ENCODE peak calls at places on chromosome 16, in eight cellular contexts. V is tibial nerve, L is sigmoid colon, G is stomach, J is suprapubic skin, U is GM12878, F is transverse colon, Z is A549. P is an unnamed sample.

GRCh38 chr16:66028505-66029216 is 337.8 kb upstream of the CDH5 start:
- DNase-seq in U (no peak), V (no peak), J (no peak), Z (no peak), G (no peak), F (no peak), L (no peak), P (no peak)

GRCh38 chr16:14389359-14389758 is 240.7 kb downstream of the PARN start:
- DNase-seq in F (no peak), V (no peak), J (no peak), Z (no peak), U (no peak), G (no peak), L (no peak), P (no peak)

GRCh38 chr16:28091706-28092105 is 28.2 kb upstream of the GSG1L start:
- DNase-seq in U (no peak), Z (no peak), L (no peak), V (no peak), G (no peak), J (no peak), F (no peak), P (no peak)

GRCh38 chr16:80045944-80046660 is 445.6 kb upstream of the MAF start:
- DNase-seq in Z (no peak), J (no peak), F (no peak), U (no peak), V (no peak), L (no peak), G (no peak), P (no peak)

GRCh38 chr16:57537194-57537505 is 779 bp upstream of the CCDC102A start:
- DNase-seq in V (no peak), F (no peak), J (no peak), G (no peak), Z (no peak), L (no peak), U (no peak), P (no peak)

GRCh38 chr16:78004501-78004900 is 17.8 kb upstream of the CLEC3A start:
- DNase-seq in G (no peak), V (no peak), U (no peak), L (no peak), J (no peak), F (no peak), Z (no peak), P (no peak)

GRCh38 chr16:30767767-30768465 is 5.8 kb downstream of the RNF40 start:
- DNase-seq in F (no peak), V (no peak), J (no peak), U (no peak), Z (no peak), G (no peak), L (no peak), P (no peak)

GRCh38 chr16:57150682-57151330 is 35.0 kb downstream of the PSME3IP1 start:
- DNase-seq in G (peak; percentile 18), U (no peak), V (no peak), L (peak; percentile 47), F (no peak), J (no peak), Z (no peak), P (no peak)

GRCh38 chr16:17657037-17657436 is 186.3 kb upstream of the XYLT1 start:
- DNase-seq in G (no peak), Z (no peak), U (no peak), F (no peak), L (no peak), V (no peak), J (no peak), P (no peak)

GRCh38 chr16:9122342-9122741 is 30.9 kb downstream of the HAPSTR1 start:
- DNase-seq in J (no peak), U (no peak), V (no peak), G (no peak), F (no peak), Z (no peak), L (peak; percentile 37), P (no peak)

GRCh38 chr16:49932943-49933342 is 77.0 kb upstream of the ZNF423 start:
- DNase-seq in L (peak; percentile 60), J (no peak), G (no peak), Z (no peak), F (no peak), V (no peak), U (no peak), P (no peak)

GRCh38 chr16:46496701-46497100 is 124.5 kb downstream of the SHCBP1 start:
- DNase-seq in L (no peak), U (no peak), V (no peak), Z (no peak), F (no peak), J (no peak), G (no peak), P (no peak)

GRCh38 chr16:22189473-22190168 is 16.5 kb upstream of the EEF2K start:
- DNase-seq in G (peak; percentile 88), Z (no peak), L (peak; percentile 86), F (peak; percentile 92), U (no peak), J (peak; percentile 86), V (peak; percentile 48), P (peak; percentile 55)

GRCh38 chr16:75130150-75130771 is 13.7 kb upstream of the LDHD start:
- DNase-seq in J (no peak), U (no peak), Z (no peak), V (no peak), G (no peak), L (no peak), F (no peak), P (no peak)

GRCh38 chr16:51051671-51052070 is 99.4 kb downstream of the SALL1 start:
- DNase-seq in J (no peak), G (no peak), Z (no peak), F (no peak), V (no peak), L (no peak), U (no peak), P (no peak)

GRCh38 chr16:51050379-51050710 is 100.7 kb downstream of the SALL1 start:
- DNase-seq in G (no peak), Z (no peak), J (no peak), L (no peak), F (no peak), U (no peak), V (no peak), P (no peak)

GRCh38 chr16:51048544-51048943 is 102.5 kb downstream of the SALL1 start:
- DNase-seq in Z (no peak), J (no peak), G (no peak), U (no peak), F (no peak), L (no peak), V (no peak), P (no peak)

GRCh38 chr16:51049678-51050378 is 101.2 kb downstream of the SALL1 start:
- DNase-seq in V (no peak), L (no peak), G (no peak), F (no peak), Z (no peak), U (no peak), J (no peak), P (no peak)

GRCh38 chr16:51049276-51049675 is 101.8 kb downstream of the SALL1 start:
- DNase-seq in Z (no peak), L (no peak), J (no peak), F (no peak), V (no peak), G (no peak), U (no peak), P (no peak)
- TF ChIP-seq EP300 in Z (no peak), L (no peak), J (no peak), F (no peak), V (no peak), G (no peak), U (no peak), P (no peak)

GRCh38 chr16:68426355-68426652 is 22.0 kb downstream of the SMPD3 start:
- DNase-seq in F (no peak), L (no peak), J (no peak), V (no peak), U (no peak), G (no peak), Z (no peak), P (no peak)
- TF ChIP-seq EP300 in F (no peak), L (no peak), J (no peak), V (no peak), U (no peak), G (no peak), Z (no peak), P (no peak)

GRCh38 chr16:85473326-85473725 is 139.8 kb upstream of the GSE1 start:
- DNase-seq in V (no peak), Z (no peak), F (no peak), G (no peak), U (no peak), L (no peak), J (no peak), P (no peak)

GRCh38 chr16:85474808-85475207 is 138.3 kb upstream of the GSE1 start:
- DNase-seq in J (no peak), G (no peak), Z (no peak), V (no peak), L (no peak), U (no peak), F (no peak), P (no peak)

GRCh38 chr16:85475233-85475632 is 137.9 kb upstream of the GSE1 start:
- DNase-seq in U (no peak), Z (no peak), F (no peak), J (no peak), G (no peak), L (no peak), V (no peak), P (peak; percentile 75)

GRCh38 chr16:85472514-85472913 is 140.6 kb upstream of the GSE1 start:
- DNase-seq in U (no peak), J (no peak), L (no peak), G (no peak), F (no peak), Z (no peak), V (no peak), P (no peak)

DNA sequence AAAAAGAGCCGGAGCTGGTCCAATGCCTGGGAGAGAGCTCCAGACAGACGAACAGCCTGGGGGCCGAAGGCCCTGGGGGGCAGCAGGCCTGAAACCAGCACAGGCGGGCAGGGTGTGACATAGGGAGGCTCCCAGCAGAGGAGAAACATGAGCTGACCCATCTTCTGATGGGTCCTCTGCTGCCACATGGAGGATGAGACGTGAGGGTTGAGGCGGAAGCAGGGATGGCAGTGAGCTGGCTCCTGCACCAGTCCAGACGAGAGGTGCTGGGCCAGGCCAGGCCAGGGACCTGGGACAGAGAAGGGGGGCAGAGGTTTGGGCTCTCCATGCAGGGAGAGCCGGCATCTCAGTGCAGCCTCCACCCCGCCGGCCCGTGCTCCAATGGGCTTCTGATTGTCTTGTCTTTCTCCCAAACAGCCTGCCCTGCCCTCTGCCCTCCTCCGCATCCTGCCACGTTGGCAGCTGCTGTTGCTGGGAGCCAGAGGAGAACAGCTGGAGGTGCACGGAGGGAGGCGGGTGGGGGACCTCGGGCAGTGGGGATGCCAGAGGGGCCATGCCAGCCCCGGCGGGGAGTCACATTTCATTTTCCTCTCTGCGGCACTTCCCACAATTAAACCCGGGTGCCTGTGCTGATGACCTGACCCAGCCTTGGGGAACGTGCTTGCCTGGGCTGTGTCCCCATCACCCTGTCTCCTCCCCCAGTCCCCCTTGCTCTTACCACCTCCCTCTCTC is 139.0 kb upstream of the GSE1 start:
- DNase-seq in Z (no peak), L (peak; percentile 63), F (no peak), J (no peak), U (no peak), V (no peak), G (no peak), P (peak; percentile 81)
- TF ChIP-seq EP300 in Z (no peak), L (no peak), F (no peak), J (no peak), U (no peak), V (no peak), G (no peak), P (no peak)

DNA sequence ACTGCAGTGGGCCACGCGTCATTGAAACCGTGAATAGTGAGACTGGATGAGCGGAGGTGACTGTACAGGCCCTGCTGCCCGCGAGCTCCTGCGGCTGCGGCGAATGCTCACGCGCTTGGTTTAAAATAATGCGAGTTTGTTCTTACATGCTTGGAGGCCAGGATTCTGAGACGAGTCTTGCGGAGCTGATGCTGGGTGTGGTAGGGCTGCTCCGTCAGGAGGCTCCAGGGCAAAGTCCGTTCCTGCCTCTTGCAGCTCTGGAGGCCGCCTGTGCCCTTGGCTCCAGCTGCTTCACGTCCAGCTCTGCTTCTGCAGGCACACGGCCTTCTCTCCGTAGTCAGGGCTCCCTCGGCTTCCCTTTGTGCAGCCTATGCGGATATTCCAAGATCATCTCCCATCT is 9.5 kb downstream of the ACSF3 start:
- DNase-seq in J (no peak), L (no peak), V (no peak), G (peak; percentile 63), Z (no peak), F (peak; percentile 86), U (no peak), P (no peak)
- TF ChIP-seq EP300 in J (no peak), L (no peak), V (no peak), G (no peak), Z (no peak), F (no peak), U (no peak), P (no peak)